ENCODE peak calls at places on chromosome 18, in five cellular contexts. One of them, this sample, is unnamed.

GRCh38 chr18:25787281-25787680 is 303.1 kb downstream of the SS18 start:
- DNase-seq in GM12865: no peak
- DNase-seq in posterior cingulate gyrus: no peak
- DNase-seq in suprapubic skin: no peak
- DNase-seq in activated T-cell treated with anti-CD3 and anti-CD28 coated beads, Interleukin-2, amount 50 U/mL, for 72 hours: no peak
- DNase-seq in this sample: no peak

GRCh38 chr18:21314721-21315120 is 72.7 kb downstream of the GREB1L start:
- DNase-seq in posterior cingulate gyrus: no peak
- DNase-seq in suprapubic skin: no peak
- DNase-seq in activated T-cell treated with anti-CD3 and anti-CD28 coated beads, Interleukin-2, amount 50 U/mL, for 72 hours: no peak
- DNase-seq in GM12865: no peak
- DNase-seq in this sample: no peak

GRCh38 chr18:677951-678363 is 20.5 kb downstream of the TYMS start:
- DNase-seq in activated T-cell treated with anti-CD3 and anti-CD28 coated beads, Interleukin-2, amount 50 U/mL, for 72 hours: no peak
- DNase-seq in GM12865: no peak
- DNase-seq in suprapubic skin: no peak
- DNase-seq in posterior cingulate gyrus: no peak
- DNase-seq in this sample: no peak

GRCh38 chr18:48918660-48919415 is 31.9 kb downstream of the SMAD7 start:
- DNase-seq in posterior cingulate gyrus: no peak
- DNase-seq in suprapubic skin: no peak
- DNase-seq in activated T-cell treated with anti-CD3 and anti-CD28 coated beads, Interleukin-2, amount 50 U/mL, for 72 hours: no peak
- DNase-seq in GM12865: no peak
- DNase-seq in this sample: no peak

GRCh38 chr18:48831113-48831759 is 119.5 kb downstream of the SMAD7 start:
- DNase-seq in activated T-cell treated with anti-CD3 and anti-CD28 coated beads, Interleukin-2, amount 50 U/mL, for 72 hours: no peak
- DNase-seq in posterior cingulate gyrus: no peak
- DNase-seq in suprapubic skin: no peak
- DNase-seq in GM12865: no peak
- DNase-seq in this sample: no peak

GRCh38 chr18:37270666-37271052 is 294.9 kb downstream of the CELF4 start:
- DNase-seq in suprapubic skin: no peak
- DNase-seq in activated T-cell treated with anti-CD3 and anti-CD28 coated beads, Interleukin-2, amount 50 U/mL, for 72 hours: no peak
- DNase-seq in GM12865: no peak
- DNase-seq in posterior cingulate gyrus: no peak
- DNase-seq in this sample: no peak

GRCh38 chr18:2002178-2002577 is 569.1 kb downstream of the METTL4 start:
- DNase-seq in posterior cingulate gyrus: no peak
- DNase-seq in suprapubic skin: no peak
- DNase-seq in GM12865: no peak
- DNase-seq in activated T-cell treated with anti-CD3 and anti-CD28 coated beads, Interleukin-2, amount 50 U/mL, for 72 hours: no peak
- DNase-seq in this sample: no peak

GRCh38 chr18:49135871-49136270 is 185.1 kb upstream of the SMAD7 start:
- DNase-seq in GM12865: peak; percentile 7
- DNase-seq in posterior cingulate gyrus: no peak
- DNase-seq in activated T-cell treated with anti-CD3 and anti-CD28 coated beads, Interleukin-2, amount 50 U/mL, for 72 hours: no peak
- DNase-seq in suprapubic skin: no peak
- DNase-seq in this sample: no peak

GRCh38 chr18:5455644-5456043 is 88.2 kb downstream of the EPB41L3 start:
- DNase-seq in activated T-cell treated with anti-CD3 and anti-CD28 coated beads, Interleukin-2, amount 50 U/mL, for 72 hours: no peak
- DNase-seq in GM12865: no peak
- DNase-seq in suprapubic skin: no peak
- DNase-seq in posterior cingulate gyrus: no peak
- DNase-seq in this sample: no peak

GRCh38 chr18:47745227-47745626 is 185.2 kb downstream of the SMAD2 start:
- DNase-seq in activated T-cell treated with anti-CD3 and anti-CD28 coated beads, Interleukin-2, amount 50 U/mL, for 72 hours: no peak
- DNase-seq in suprapubic skin: no peak
- DNase-seq in posterior cingulate gyrus: no peak
- DNase-seq in GM12865: no peak
- DNase-seq in this sample: no peak

GRCh38 chr18:75264195-75264594 is 53.6 kb downstream of the TSHZ1 start:
- DNase-seq in suprapubic skin: no peak
- DNase-seq in posterior cingulate gyrus: no peak
- DNase-seq in GM12865: no peak
- DNase-seq in activated T-cell treated with anti-CD3 and anti-CD28 coated beads, Interleukin-2, amount 50 U/mL, for 72 hours: no peak
- DNase-seq in this sample: no peak

GRCh38 chr18:10923671-10924070 is 225.7 kb downstream of the PIEZO2 start:
- DNase-seq in activated T-cell treated with anti-CD3 and anti-CD28 coated beads, Interleukin-2, amount 50 U/mL, for 72 hours: no peak
- DNase-seq in suprapubic skin: no peak
- DNase-seq in GM12865: no peak
- DNase-seq in posterior cingulate gyrus: no peak
- DNase-seq in this sample: no peak

GRCh38 chr18:13810950-13811485 is 12.9 kb upstream of the MC5R start:
- DNase-seq in suprapubic skin: no peak
- DNase-seq in GM12865: no peak
- DNase-seq in activated T-cell treated with anti-CD3 and anti-CD28 coated beads, Interleukin-2, amount 50 U/mL, for 72 hours: no peak
- DNase-seq in posterior cingulate gyrus: no peak
- DNase-seq in this sample: no peak

GRCh38 chr18:56559044-56559443 is 79.3 kb downstream of the TXNL1 start:
- DNase-seq in posterior cingulate gyrus: no peak
- DNase-seq in suprapubic skin: no peak
- DNase-seq in activated T-cell treated with anti-CD3 and anti-CD28 coated beads, Interleukin-2, amount 50 U/mL, for 72 hours: no peak
- DNase-seq in GM12865: no peak
- DNase-seq in this sample: no peak

GRCh38 chr18:9117980-9118841 is 15.7 kb downstream of the NDUFV2 start:
- DNase-seq in posterior cingulate gyrus: no peak
- DNase-seq in activated T-cell treated with anti-CD3 and anti-CD28 coated beads, Interleukin-2, amount 50 U/mL, for 72 hours: no peak
- DNase-seq in suprapubic skin: no peak
- DNase-seq in GM12865: peak; percentile 69
- DNase-seq in this sample: no peak

GRCh38 chr18:13513015-13513414 is 213.3 kb downstream of the FAM210A start:
- DNase-seq in suprapubic skin: no peak
- DNase-seq in GM12865: no peak
- DNase-seq in posterior cingulate gyrus: no peak
- DNase-seq in activated T-cell treated with anti-CD3 and anti-CD28 coated beads, Interleukin-2, amount 50 U/mL, for 72 hours: peak; percentile 15
- DNase-seq in this sample: no peak

GRCh38 chr18:45521777-45522176 is 93.5 kb upstream of the SLC14A2 start:
- DNase-seq in suprapubic skin: no peak
- DNase-seq in activated T-cell treated with anti-CD3 and anti-CD28 coated beads, Interleukin-2, amount 50 U/mL, for 72 hours: no peak
- DNase-seq in GM12865: peak; percentile 9
- DNase-seq in posterior cingulate gyrus: no peak
- DNase-seq in this sample: no peak

GRCh38 chr18:49728542-49728941 is 84.8 kb downstream of the ACAA2 start:
- DNase-seq in suprapubic skin: no peak
- DNase-seq in GM12865: peak; percentile 51
- DNase-seq in posterior cingulate gyrus: no peak
- DNase-seq in activated T-cell treated with anti-CD3 and anti-CD28 coated beads, Interleukin-2, amount 50 U/mL, for 72 hours: peak; percentile 57
- DNase-seq in this sample: no peak

GRCh38 chr18:76264073-76264472 is 231.0 kb downstream of the ZNF516 start:
- DNase-seq in activated T-cell treated with anti-CD3 and anti-CD28 coated beads, Interleukin-2, amount 50 U/mL, for 72 hours: no peak
- DNase-seq in posterior cingulate gyrus: no peak
- DNase-seq in suprapubic skin: no peak
- DNase-seq in GM12865: no peak
- DNase-seq in this sample: no peak

GRCh38 chr18:69784840-69785239 is 162.8 kb downstream of the CD226 start:
- DNase-seq in activated T-cell treated with anti-CD3 and anti-CD28 coated beads, Interleukin-2, amount 50 U/mL, for 72 hours: no peak
- DNase-seq in posterior cingulate gyrus: no peak
- DNase-seq in suprapubic skin: no peak
- DNase-seq in GM12865: no peak
- DNase-seq in this sample: no peak

GRCh38 chr18:46265190-46266156 is 161.3 kb downstream of the HAUS1 start:
- DNase-seq in suprapubic skin: no peak
- DNase-seq in posterior cingulate gyrus: no peak
- DNase-seq in activated T-cell treated with anti-CD3 and anti-CD28 coated beads, Interleukin-2, amount 50 U/mL, for 72 hours: no peak
- DNase-seq in GM12865: no peak
- DNase-seq in this sample: no peak

GRCh38 chr18:79611040-79611681 is 68.4 kb upstream of the CTDP1 start:
- DNase-seq in suprapubic skin: peak; percentile 55
- DNase-seq in GM12865: no peak
- DNase-seq in activated T-cell treated with anti-CD3 and anti-CD28 coated beads, Interleukin-2, amount 50 U/mL, for 72 hours: no peak
- DNase-seq in posterior cingulate gyrus: no peak
- DNase-seq in this sample: no peak